ENCODE peak calls at places on chromosomes 11 and 22, in ten cellular contexts. One of them, this sample, is unnamed.
A peak's percentile ranks its signal among the peaks of the same experiment; 100 is the strongest.

GRCh38 chr11:75151346-75152047 is 590 bp downstream of the SLCO2B1 start:
- DNase-seq in effector memory CD4-positive, alpha-beta T cell: no peak
- DNase-seq in NCI-H1105: peak; percentile 11
- DNase-seq in colonic mucosa: peak; percentile 92
- DNase-seq in neural progenitor cell: no peak
- DNase-seq in epithelial cell of prostate: no peak
- DNase-seq in HCT116: no peak
- DNase-seq in central memory CD4-positive, alpha-beta T cell: no peak
- DNase-seq in stimulated activated CD4-positive, alpha-beta T cell treated with anti-CD3 and anti-CD28 coated beads, Interleukin-1b, Interleukin-23, amount 100 ng/mL, for 4 hours: no peak
- DNase-seq in EL: no peak
- DNase-seq in this sample: no peak

GRCh38 chr22:45976351-45977002 is 485 bp downstream of the WNT7B start:
- DNase-seq in effector memory CD4-positive, alpha-beta T cell: no peak
- DNase-seq in neural progenitor cell: peak; percentile 44
- DNase-seq in central memory CD4-positive, alpha-beta T cell: no peak
- DNase-seq in HCT116: no peak
- DNase-seq in NCI-H1105: no peak
- DNase-seq in colonic mucosa: no peak
- DNase-seq in EL: no peak
- DNase-seq in stimulated activated CD4-positive, alpha-beta T cell treated with anti-CD3 and anti-CD28 coated beads, Interleukin-1b, Interleukin-23, amount 100 ng/mL, for 4 hours: no peak
- DNase-seq in epithelial cell of prostate: no peak
- DNase-seq in this sample: no peak

GRCh38 chr22:38452373-38453064 is 2.5 kb downstream of the KCNJ4 start:
- DNase-seq in NCI-H1105: no peak
- DNase-seq in colonic mucosa: no peak
- DNase-seq in HCT116: no peak
- DNase-seq in neural progenitor cell: no peak
- DNase-seq in EL: peak; percentile 41
- DNase-seq in effector memory CD4-positive, alpha-beta T cell: no peak
- DNase-seq in stimulated activated CD4-positive, alpha-beta T cell treated with anti-CD3 and anti-CD28 coated beads, Interleukin-1b, Interleukin-23, amount 100 ng/mL, for 4 hours: no peak
- DNase-seq in epithelial cell of prostate: no peak
- DNase-seq in central memory CD4-positive, alpha-beta T cell: no peak
- DNase-seq in this sample: no peak

GRCh38 chr22:47071812-47072641 is 309.6 kb downstream of the TBC1D22A start:
- DNase-seq in stimulated activated CD4-positive, alpha-beta T cell treated with anti-CD3 and anti-CD28 coated beads, Interleukin-1b, Interleukin-23, amount 100 ng/mL, for 4 hours: no peak
- DNase-seq in NCI-H1105: no peak
- DNase-seq in neural progenitor cell: no peak
- DNase-seq in epithelial cell of prostate: no peak
- DNase-seq in central memory CD4-positive, alpha-beta T cell: no peak
- DNase-seq in effector memory CD4-positive, alpha-beta T cell: no peak
- DNase-seq in HCT116: no peak
- DNase-seq in EL: no peak
- DNase-seq in colonic mucosa: no peak
- DNase-seq in this sample: no peak

GRCh38 chr22:43884600-43885318 is 7.1 kb downstream of the PNPLA5 start:
- DNase-seq in central memory CD4-positive, alpha-beta T cell: no peak
- DNase-seq in neural progenitor cell: peak; percentile 77
- DNase-seq in epithelial cell of prostate: no peak
- DNase-seq in HCT116: no peak
- DNase-seq in EL: peak; percentile 61
- DNase-seq in NCI-H1105: no peak
- DNase-seq in effector memory CD4-positive, alpha-beta T cell: no peak
- DNase-seq in stimulated activated CD4-positive, alpha-beta T cell treated with anti-CD3 and anti-CD28 coated beads, Interleukin-1b, Interleukin-23, amount 100 ng/mL, for 4 hours: peak; percentile 50
- DNase-seq in colonic mucosa: peak; percentile 62
- DNase-seq in this sample: no peak

GRCh38 chr11:27437824-27438594 is 34.6 kb downstream of the LGR4 start:
- DNase-seq in epithelial cell of prostate: no peak
- DNase-seq in NCI-H1105: no peak
- DNase-seq in stimulated activated CD4-positive, alpha-beta T cell treated with anti-CD3 and anti-CD28 coated beads, Interleukin-1b, Interleukin-23, amount 100 ng/mL, for 4 hours: no peak
- DNase-seq in neural progenitor cell: no peak
- DNase-seq in effector memory CD4-positive, alpha-beta T cell: no peak
- DNase-seq in colonic mucosa: no peak
- DNase-seq in EL: no peak
- DNase-seq in HCT116: no peak
- DNase-seq in central memory CD4-positive, alpha-beta T cell: no peak
- DNase-seq in this sample: no peak

GRCh38 chr11:2256293-2256913 is 14.0 kb downstream of the ASCL2 start:
- DNase-seq in colonic mucosa: no peak
- DNase-seq in effector memory CD4-positive, alpha-beta T cell: no peak
- DNase-seq in central memory CD4-positive, alpha-beta T cell: no peak
- DNase-seq in stimulated activated CD4-positive, alpha-beta T cell treated with anti-CD3 and anti-CD28 coated beads, Interleukin-1b, Interleukin-23, amount 100 ng/mL, for 4 hours: no peak
- DNase-seq in HCT116: no peak
- DNase-seq in neural progenitor cell: no peak
- DNase-seq in NCI-H1105: no peak
- DNase-seq in EL: no peak
- DNase-seq in epithelial cell of prostate: peak; percentile 79
- DNase-seq in this sample: peak; percentile 30

GRCh38 chr11:10323793-10324170 is 18.9 kb downstream of the ADM start:
- DNase-seq in neural progenitor cell: no peak
- DNase-seq in central memory CD4-positive, alpha-beta T cell: no peak
- DNase-seq in EL: no peak
- DNase-seq in colonic mucosa: no peak
- DNase-seq in HCT116: no peak
- DNase-seq in NCI-H1105: no peak
- DNase-seq in stimulated activated CD4-positive, alpha-beta T cell treated with anti-CD3 and anti-CD28 coated beads, Interleukin-1b, Interleukin-23, amount 100 ng/mL, for 4 hours: no peak
- DNase-seq in epithelial cell of prostate: no peak
- DNase-seq in effector memory CD4-positive, alpha-beta T cell: no peak
- DNase-seq in this sample: no peak

GRCh38 chr11:64659417-64660144 is 63.4 kb downstream of the NRXN2 start:
- DNase-seq in central memory CD4-positive, alpha-beta T cell: no peak
- DNase-seq in NCI-H1105: no peak
- DNase-seq in effector memory CD4-positive, alpha-beta T cell: no peak
- DNase-seq in neural progenitor cell: no peak
- DNase-seq in HCT116: peak; percentile 81
- DNase-seq in colonic mucosa: no peak
- DNase-seq in EL: peak; percentile 98
- DNase-seq in epithelial cell of prostate: peak; percentile 74
- DNase-seq in stimulated activated CD4-positive, alpha-beta T cell treated with anti-CD3 and anti-CD28 coated beads, Interleukin-1b, Interleukin-23, amount 100 ng/mL, for 4 hours: no peak
- DNase-seq in this sample: peak; percentile 66

GRCh38 chr11:35856259-35856658 is 87.6 kb upstream of the LDLRAD3 start:
- DNase-seq in neural progenitor cell: no peak
- DNase-seq in EL: no peak
- DNase-seq in effector memory CD4-positive, alpha-beta T cell: no peak
- DNase-seq in NCI-H1105: no peak
- DNase-seq in stimulated activated CD4-positive, alpha-beta T cell treated with anti-CD3 and anti-CD28 coated beads, Interleukin-1b, Interleukin-23, amount 100 ng/mL, for 4 hours: no peak
- DNase-seq in epithelial cell of prostate: no peak
- DNase-seq in central memory CD4-positive, alpha-beta T cell: no peak
- DNase-seq in HCT116: no peak
- DNase-seq in colonic mucosa: no peak
- DNase-seq in this sample: no peak

GRCh38 chr11:60944504-60945294 is 7.3 kb downstream of the SLC15A3 start:
- DNase-seq in effector memory CD4-positive, alpha-beta T cell: no peak
- DNase-seq in colonic mucosa: no peak
- DNase-seq in EL: no peak
- DNase-seq in epithelial cell of prostate: no peak
- DNase-seq in stimulated activated CD4-positive, alpha-beta T cell treated with anti-CD3 and anti-CD28 coated beads, Interleukin-1b, Interleukin-23, amount 100 ng/mL, for 4 hours: no peak
- DNase-seq in neural progenitor cell: no peak
- DNase-seq in HCT116: no peak
- DNase-seq in central memory CD4-positive, alpha-beta T cell: no peak
- DNase-seq in NCI-H1105: no peak
- DNase-seq in this sample: no peak

GRCh38 chr11:34475656-34476055 is 36.9 kb downstream of the CAT start:
- DNase-seq in neural progenitor cell: no peak
- DNase-seq in colonic mucosa: no peak
- DNase-seq in central memory CD4-positive, alpha-beta T cell: no peak
- DNase-seq in HCT116: no peak
- DNase-seq in EL: no peak
- DNase-seq in stimulated activated CD4-positive, alpha-beta T cell treated with anti-CD3 and anti-CD28 coated beads, Interleukin-1b, Interleukin-23, amount 100 ng/mL, for 4 hours: no peak
- DNase-seq in NCI-H1105: no peak
- DNase-seq in effector memory CD4-positive, alpha-beta T cell: no peak
- DNase-seq in epithelial cell of prostate: no peak
- DNase-seq in this sample: no peak

GRCh38 chr22:49575703-49576081 is 252.0 kb downstream of the BRD1 start:
- DNase-seq in NCI-H1105: no peak
- DNase-seq in effector memory CD4-positive, alpha-beta T cell: no peak
- DNase-seq in neural progenitor cell: no peak
- DNase-seq in EL: no peak
- DNase-seq in central memory CD4-positive, alpha-beta T cell: no peak
- DNase-seq in epithelial cell of prostate: no peak
- DNase-seq in colonic mucosa: no peak
- DNase-seq in HCT116: no peak
- DNase-seq in stimulated activated CD4-positive, alpha-beta T cell treated with anti-CD3 and anti-CD28 coated beads, Interleukin-1b, Interleukin-23, amount 100 ng/mL, for 4 hours: no peak
- DNase-seq in this sample: no peak

GRCh38 chr11:70189622-70190021 is 13.5 kb upstream of the FADD start:
- DNase-seq in EL: no peak
- DNase-seq in colonic mucosa: no peak
- DNase-seq in epithelial cell of prostate: no peak
- DNase-seq in central memory CD4-positive, alpha-beta T cell: no peak
- DNase-seq in stimulated activated CD4-positive, alpha-beta T cell treated with anti-CD3 and anti-CD28 coated beads, Interleukin-1b, Interleukin-23, amount 100 ng/mL, for 4 hours: no peak
- DNase-seq in neural progenitor cell: no peak
- DNase-seq in effector memory CD4-positive, alpha-beta T cell: no peak
- DNase-seq in NCI-H1105: no peak
- DNase-seq in HCT116: no peak
- DNase-seq in this sample: no peak

This sample was measured in keratinocyte.